ENCODE peak calls at places on chromosomes 1 and 21, in six cellular contexts. M is astrocyte of the spinal cord, Y is fibroblast of the aortic adventitia, I is left ventricle myocardium inferior, F is fibroblast of villous mesenchyme, W is pancreas. N is an unnamed sample.

GRCh38 chr1:185044981-185045792 is at the start of gene RNF2:
- DNase-seq in I (peak), Y (peak), F (peak), W (peak), M (peak), N (peak)

GRCh38 chr1:96749618-96750017 is 28.0 kb downstream of the PTBP2 start:
- DNase-seq in Y (peak), M (no peak), W (no peak), F (no peak), I (no peak), N (no peak)

GRCh38 chr1:195915826-195916225 is 692.4 kb downstream of the KCNT2 start:
- DNase-seq in M (no peak), I (no peak), W (no peak), Y (no peak), F (no peak), N (no peak)

GRCh38 chr1:32753532-32754281 is 51.1 kb upstream of the SYNC start:
- DNase-seq in F (peak), Y (peak), I (peak), W (peak), M (peak), N (peak)

GRCh38 chr1:238252033-238252802 is 361.5 kb upstream of the ZP4 start:
- DNase-seq in Y (peak), I (peak), M (peak), W (peak), F (peak), N (peak)

GRCh38 chr1:161071886-161072371 is 2.2 kb upstream of the ARHGAP30 start:
- DNase-seq in F (peak), I (peak), M (peak), W (peak), Y (peak), N (peak)

GRCh38 chr21:42661688-42662429 is 8.4 kb downstream of the PDE9A start:
- DNase-seq in M (no peak), F (no peak), W (no peak), I (no peak), Y (no peak), N (no peak)

GRCh38 chr1:73604739-73605138 is 593.2 kb downstream of the LRRIQ3 start:
- DNase-seq in W (no peak), F (no peak), M (peak), I (no peak), Y (no peak), N (peak)

GRCh38 chr1:55542901-55543504 is 327.8 kb upstream of the USP24 start:
- DNase-seq in W (no peak), M (peak), F (no peak), I (no peak), Y (peak), N (peak)

GRCh38 chr1:217642455-217642854 is 11.3 kb downstream of the SPATA17 start:
- DNase-seq in M (no peak), W (no peak), I (no peak), Y (no peak), F (no peak), N (no peak)

GRCh38 chr1:198560093-198560638 is 19.7 kb upstream of the ATP6V1G3 start:
- DNase-seq in Y (peak), I (no peak), W (no peak), M (no peak), F (no peak), N (peak)

GRCh38 chr1:157691285-157691920 is 9.2 kb downstream of the FCRL3 start:
- DNase-seq in F (peak), W (no peak), I (no peak), M (peak), Y (peak), N (peak)

GRCh38 chr1:117928881-117929339 is 511 bp downstream of the GDAP2 start:
- DNase-seq in M (peak), I (peak), W (peak), Y (peak), F (peak), N (peak)

GRCh38 chr1:230240446-230241076 is 173.5 kb downstream of the GALNT2 start:
- DNase-seq in W (no peak), F (no peak), Y (no peak), M (no peak), I (no peak), N (no peak)

GRCh38 chr1:53562256-53562982 is 103.2 kb downstream of the DMRTB1 start:
- DNase-seq in F (no peak), W (no peak), I (no peak), M (no peak), Y (no peak), N (no peak)

GRCh38 chr1:180532854-180533253 is 25.9 kb upstream of the OVAAL start:
- DNase-seq in M (no peak), W (no peak), F (no peak), Y (no peak), I (no peak), N (no peak)

GRCh38 chr1:162373541-162374375 is 2.9 kb downstream of the SPATA46 start:
- DNase-seq in Y (no peak), F (peak), I (no peak), W (no peak), M (peak), N (peak)

GRCh38 chr1:17564458-17565393 is 25.2 kb downstream of the ARHGEF10L start:
- DNase-seq in Y (no peak), I (no peak), W (peak), M (peak), F (no peak), N (no peak)

GRCh38 chr1:209549384-209550001 is 34.0 kb upstream of the CAMK1G start:
- DNase-seq in Y (no peak), I (no peak), W (no peak), F (no peak), M (no peak), N (no peak)
- TF ChIP-seq CTCF in Y (no peak), I (no peak), W (no peak), F (peak), M (peak), N (no peak)

GRCh38 chr1:61082336-61083013 is at the start of gene NFIA:
- DNase-seq in I (peak), W (peak), M (peak), F (peak), Y (peak), N (peak)
- H3K4me3 ChIP-seq in I (peak), W (peak), M (peak), F (peak), Y (peak), N (peak)

DNA sequence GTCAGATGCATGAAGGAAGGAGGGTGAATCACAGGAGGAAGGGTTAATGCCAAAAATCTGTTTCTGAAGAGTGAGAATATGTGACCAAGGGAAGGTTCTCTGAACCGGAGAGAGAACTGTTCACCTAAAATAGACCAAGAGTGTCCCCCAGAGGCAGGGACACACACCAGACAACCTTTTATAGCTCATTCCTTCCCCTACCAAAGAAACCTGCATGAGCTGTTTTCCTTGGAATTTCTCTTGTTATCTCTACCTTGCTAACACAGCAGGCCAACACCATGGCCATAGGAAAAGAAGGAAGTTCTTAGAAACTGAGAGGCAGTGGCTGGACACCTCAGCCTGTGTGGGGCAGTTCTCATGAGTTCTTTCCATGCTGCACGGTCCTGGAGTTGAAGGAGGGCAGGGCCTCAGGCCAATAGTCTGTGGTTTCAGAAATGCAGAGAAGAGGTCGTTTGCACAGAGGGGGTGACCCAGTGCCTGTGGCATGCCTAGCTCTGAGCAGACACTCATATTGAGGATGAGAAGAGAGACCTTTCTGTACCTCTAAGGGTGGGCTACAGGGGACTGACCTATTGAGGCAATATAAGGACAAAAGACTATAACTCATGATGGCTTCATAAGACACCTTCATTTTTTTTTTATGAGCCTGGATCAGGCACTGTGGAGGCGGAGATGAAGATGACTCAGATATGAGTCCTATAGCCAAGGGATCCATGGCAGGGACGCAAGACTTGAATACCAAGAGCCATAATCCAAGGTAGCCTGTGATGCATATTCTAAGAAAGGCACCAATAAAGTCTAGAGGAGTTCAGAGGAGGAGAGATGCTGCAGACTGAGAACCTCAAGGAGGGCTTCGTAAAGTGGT is 39.4 kb downstream of the IGFN1 start:
- DNase-seq in Y (peak), F (no peak), W (no peak), I (no peak), M (peak), N (no peak)
- TF ChIP-seq CTCF in Y (peak), F (no peak), W (no peak), I (no peak), M (peak), N (no peak)

DNA sequence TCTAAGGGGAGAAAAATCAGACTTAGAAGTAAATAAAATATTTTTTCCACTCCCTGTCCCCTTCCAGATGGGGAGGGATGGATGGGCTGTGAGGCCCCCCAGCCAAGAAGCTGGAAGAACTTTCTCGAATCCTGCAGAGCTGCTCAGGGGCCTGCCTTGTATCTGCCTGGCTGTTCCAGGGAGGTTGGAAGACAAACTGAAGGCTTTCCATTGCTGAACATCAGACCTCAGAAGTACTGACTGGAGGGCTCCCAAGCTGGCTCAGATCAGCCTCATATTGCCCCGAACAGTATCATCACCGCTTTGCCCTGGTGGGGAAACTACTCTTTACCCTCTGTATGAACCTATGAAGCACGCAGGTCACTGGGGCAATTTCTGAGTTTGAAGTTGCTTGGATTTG is 12.4 kb upstream of the F3 start:
- DNase-seq in Y (no peak), I (no peak), W (no peak), F (no peak), M (no peak), N (no peak)
- H3K4me3 ChIP-seq in Y (no peak), I (no peak), W (no peak), F (no peak), M (no peak), N (no peak)

GRCh38 chr1:11337536-11338350 is 64.7 kb downstream of the UBIAD1 start:
- DNase-seq in M (peak), Y (peak), W (no peak), I (peak), F (peak), N (peak)
- TF ChIP-seq CTCF in M (peak), Y (peak), W (peak), I (peak), F (peak), N (peak)

GRCh38 chr21:33703750-33704606 is 61.7 kb downstream of the ITSN1 start:
- DNase-seq in I (no peak), W (no peak), F (peak), M (no peak), Y (no peak), N (no peak)
- H3K4me3 ChIP-seq in I (peak), W (no peak), F (peak), M (no peak), Y (no peak), N (no peak)

DNA sequence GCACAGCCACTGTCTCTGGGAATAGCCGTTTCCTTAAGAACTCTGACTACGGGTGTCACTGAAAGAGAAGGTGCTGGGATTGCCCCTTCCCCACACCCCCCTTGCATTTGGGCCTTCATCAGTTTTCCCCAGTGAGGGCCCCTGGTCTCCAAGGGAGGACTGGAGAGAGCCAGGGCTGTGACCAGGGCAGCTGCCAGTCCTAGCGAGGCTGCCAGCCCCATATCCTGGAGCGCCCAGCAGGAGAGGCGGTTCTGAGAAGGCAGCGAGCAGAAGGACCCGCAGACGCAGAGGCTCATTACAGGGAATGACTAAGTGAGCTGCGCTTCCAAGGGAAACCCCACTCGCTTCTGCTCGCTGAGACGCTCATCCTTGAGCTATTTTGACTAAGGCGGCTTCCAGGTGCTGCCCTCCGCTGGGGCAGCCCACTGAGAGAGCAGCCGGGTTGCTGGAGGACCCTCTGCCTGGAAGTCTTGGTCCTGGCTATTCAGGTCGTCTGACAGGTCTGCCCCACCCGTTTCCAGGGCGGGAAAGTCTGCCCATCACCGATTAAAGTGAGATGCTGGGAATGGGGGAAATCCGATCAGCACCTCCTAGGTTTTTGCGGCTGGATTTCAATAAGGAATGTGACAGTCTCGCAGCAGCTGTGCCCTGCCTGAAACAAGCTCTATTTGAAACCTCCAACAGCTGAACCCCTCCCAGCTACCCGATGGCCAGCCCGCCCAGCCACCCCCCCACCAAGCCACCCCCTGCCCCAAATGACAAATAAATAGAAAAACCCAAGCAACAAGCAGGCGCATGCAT is 2.9 kb downstream of the KCNN3 start:
- DNase-seq in W (no peak), M (peak), Y (peak), I (no peak), F (peak), N (peak)
- TF ChIP-seq CTCF in W (no peak), M (no peak), Y (peak), I (no peak), F (no peak), N (no peak)

N was measured in fibroblast of pulmonary artery.